ENCODE peak calls at places on chromosomes 4 and X, in eight cellular contexts. U, Z, G, O, T, Q, I and D are unnamed samples.
A peak's percentile ranks its signal among the peaks of the same experiment; 100 is the strongest.

GRCh38 chr4:20326977-20327376 is 75.3 kb downstream of the SLIT2 start:
- DNase-seq in I (no peak), O (no peak), G (no peak), Q (no peak), T (no peak), Z (no peak), U (no peak), D (no peak)

GRCh38 chr4:47145630-47146029 is 114.3 kb downstream of the GABRB1 start:
- DNase-seq in Z (no peak), O (no peak), T (no peak), U (no peak), I (peak; percentile 50), G (no peak), Q (peak; percentile 2), D (peak; percentile 59)

GRCh38 chrX:136584545-136584944 is 52.5 kb downstream of the VGLL1 start:
- DNase-seq in U (no peak), I (no peak), Q (no peak), Z (no peak), O (no peak), T (no peak), G (no peak), D (no peak)

GRCh38 chrX:154396948-154397887 is 959 bp upstream of the RPL10 start:
- DNase-seq in O (peak; percentile 90), Q (peak; percentile 54), I (no peak), Z (peak; percentile 92), T (peak; percentile 85), G (peak; percentile 69), U (peak; percentile 64), D (no peak)

GRCh38 chr4:117949621-117950020 is 84.7 kb upstream of the NDST3 start:
- DNase-seq in G (no peak), I (no peak), U (no peak), O (no peak), T (no peak), Z (no peak), Q (no peak), D (no peak)

GRCh38 chrX:108167211-108167872 is 75.8 kb downstream of the ATG4A start:
- DNase-seq in T (no peak), G (no peak), O (no peak), Z (no peak), Q (no peak), U (no peak), I (no peak), D (peak; percentile 3)

GRCh38 chr4:82650868-82651267 is 89.1 kb upstream of the TMEM150C start:
- DNase-seq in I (no peak), U (no peak), O (no peak), Q (no peak), G (no peak), T (no peak), Z (no peak), D (no peak)

GRCh38 chr4:154908168-154908567 is 127.1 kb downstream of the RBM46 start:
- DNase-seq in I (no peak), U (no peak), Z (no peak), G (no peak), T (no peak), O (no peak), Q (no peak), D (no peak)

GRCh38 chr4:97987019-97987648 is 156.1 kb downstream of the STPG2 start:
- DNase-seq in T (peak; percentile 28), I (peak; percentile 10), O (no peak), Z (no peak), G (no peak), U (no peak), Q (no peak), D (peak; percentile 28)